ENCODE peak calls at places on chromosomes 16 and 17, in five cellular contexts. E, S, P, J and G are unnamed samples.
A peak's percentile ranks its signal among the peaks of the same experiment; 100 is the strongest.

GRCh38 chr17:71084219-71084618 is 914.9 kb downstream of the KCNJ2 start:
- DNase-seq in E (no peak), S (peak; percentile 3), P (no peak), J (no peak), G (no peak)

GRCh38 chr17:28540231-28540630 is 12.2 kb downstream of the UNC119 start:
- DNase-seq in E (no peak), S (no peak), P (no peak), J (no peak), G (no peak)

GRCh38 chr17:64994281-64994680 is 62.3 kb downstream of the GNA13 start:
- DNase-seq in E (no peak), S (no peak), P (no peak), J (no peak), G (no peak)

GRCh38 chr17:49180303-49180702 is 30.1 kb downstream of the GNGT2 start:
- DNase-seq in E (no peak), S (peak; percentile 68), P (peak; percentile 64), J (no peak), G (peak; percentile 93)

GRCh38 chr17:29570521-29570920 is 2.0 kb downstream of the TP53I13 start:
- DNase-seq in E (peak; percentile 21), S (no peak), P (no peak), J (no peak), G (no peak)

GRCh38 chr16:4327782-4328579 is 12.1 kb downstream of the GLIS2 start:
- DNase-seq in E (peak; percentile 76), S (peak; percentile 78), P (peak; percentile 36), J (no peak), G (peak; percentile 95)

GRCh38 chr16:57045694-57046381 is 46.5 kb upstream of the CPNE2 start:
- DNase-seq in E (peak; percentile 27), S (peak; percentile 80), P (peak; percentile 56), J (peak; percentile 55), G (peak; percentile 72)

GRCh38 chr17:17146791-17147406 is 59.2 kb downstream of the PLD6 start:
- DNase-seq in E (no peak), S (no peak), P (peak; percentile 20), J (no peak), G (no peak)

GRCh38 chr17:1137465-1137894 is 42.3 kb downstream of the ABR start:
- DNase-seq in E (no peak), S (no peak), P (no peak), J (no peak), G (no peak)

GRCh38 chr17:75504347-75505151 is 10.8 kb downstream of the CASKIN2 start:
- DNase-seq in E (no peak), S (no peak), P (peak; percentile 45), J (no peak), G (no peak)

GRCh38 chr16:55323637-55324490 is at the start of gene IRX6:
- DNase-seq in E (peak; percentile 31), S (no peak), P (no peak), J (no peak), G (peak; percentile 65)

GRCh38 chr17:59620518-59621259 is 994 bp downstream of the CLTC start:
- DNase-seq in E (no peak), S (peak; percentile 46), P (peak; percentile 30), J (no peak), G (peak; percentile 40)

GRCh38 chr16:22130528-22130927 is 31.8 kb upstream of the SDR42E2 start:
- DNase-seq in E (no peak), S (no peak), P (no peak), J (no peak), G (no peak)

GRCh38 chr16:1442697-1443096 is 1.7 kb downstream of the CCDC154 start:
- DNase-seq in E (no peak), S (no peak), P (no peak), J (no peak), G (no peak)

GRCh38 chr16:64412578-64413280 is 709.1 kb downstream of the CDH11 start:
- DNase-seq in E (no peak), S (no peak), P (no peak), J (peak; percentile 3), G (no peak)